ENCODE peak calls at places on chromosomes 5 and 9, in six cellular contexts. I is CD8-positive, alpha-beta memory T cell; K is CD4-positive, alpha-beta memory T cell; S is ovary; V is PC-3; M is H7. Y is an unnamed sample.
A peak's percentile ranks its signal among the peaks of the same experiment; 100 is the strongest.

GRCh38 chr5:58615931-58616330 is 33.1 kb downstream of the RAB3C start:
- DNase-seq in I (no peak), K (no peak), S (no peak), V (no peak), M (no peak), Y (no peak)

GRCh38 chr5:1511651-1512540 is 11.9 kb downstream of the LPCAT1 start:
- DNase-seq in I (no peak), K (no peak), S (peak; percentile 5), V (peak; percentile 67), M (peak; percentile 82), Y (peak; percentile 18)

GRCh38 chr9:70113403-70114022 is 69.9 kb downstream of the MAMDC2 start:
- DNase-seq in I (no peak), K (no peak), S (peak; percentile 59), V (peak; percentile 53), M (peak; percentile 45), Y (peak; percentile 43)

GRCh38 chr9:36802171-36802920 is 229.7 kb downstream of the MELK start:
- DNase-seq in I (no peak), K (no peak), S (no peak), V (peak; percentile 17), M (no peak), Y (no peak)

GRCh38 chr5:145680744-145681143 is 154.4 kb downstream of the PRELID2 start:
- DNase-seq in I (no peak), K (no peak), S (peak; percentile 13), V (no peak), M (no peak), Y (no peak)

GRCh38 chr5:115842952-115843351 is 1.2 kb downstream of the AP3S1 start:
- DNase-seq in I (no peak), K (no peak), S (no peak), V (no peak), M (no peak), Y (peak; percentile 18)

GRCh38 chr9:97853844-97854695 is 1.0 kb downstream of the FOXE1 start:
- DNase-seq in I (peak; percentile 18), K (peak; percentile 63), S (no peak), V (no peak), M (peak; percentile 82), Y (peak; percentile 9)

GRCh38 chr9:86246752-86247161 is 12.7 kb downstream of the C9orf153 start:
- DNase-seq in I (no peak), K (no peak), S (no peak), V (no peak), M (peak; percentile 35), Y (no peak)

GRCh38 chr9:79430599-79430998 is 141.2 kb upstream of the TLE4 start:
- DNase-seq in I (no peak), K (no peak), S (no peak), V (no peak), M (no peak), Y (no peak)

GRCh38 chr9:87592554-87593394 is 95.1 kb downstream of the DAPK1 start:
- DNase-seq in I (no peak), K (no peak), S (peak; percentile 77), V (no peak), M (no peak), Y (no peak)

GRCh38 chr9:127426756-127427155 is 2.6 kb downstream of the ZNF79 start:
- DNase-seq in I (no peak), K (peak; percentile 54), S (no peak), V (no peak), M (no peak), Y (no peak)

GRCh38 chr9:74369844-74370243 is 127.3 kb upstream of the RORB start:
- DNase-seq in I (no peak), K (no peak), S (no peak), V (no peak), M (no peak), Y (no peak)

GRCh38 chr9:125043148-125043547 is 100.2 kb downstream of the SCAI start:
- DNase-seq in I (no peak), K (no peak), S (no peak), V (no peak), M (no peak), Y (no peak)

DNA sequence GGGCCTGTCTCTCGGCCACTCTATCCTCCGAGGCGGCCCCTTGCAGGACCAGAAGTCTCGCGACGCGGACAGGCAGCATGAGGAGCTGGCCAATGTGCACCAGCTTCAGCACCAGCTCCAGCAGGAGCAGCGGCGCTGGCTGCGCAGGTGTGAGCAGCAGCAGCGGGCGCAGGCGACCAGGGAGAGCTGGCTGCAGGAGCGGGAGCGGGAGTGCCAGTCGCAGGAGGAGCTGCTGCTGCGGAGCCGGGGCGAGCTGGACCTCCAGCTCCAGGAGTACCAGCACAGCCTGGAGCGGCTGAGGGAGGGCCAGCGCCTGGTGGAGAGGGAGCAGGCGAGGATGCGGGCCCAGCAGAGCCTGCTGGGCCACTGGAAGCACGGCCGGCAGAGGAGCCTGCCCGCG is 283.5 kb downstream of the ARHGEF28 start:
- DNase-seq in I (no peak), K (no peak), S (no peak), V (no peak), M (peak; percentile 30), Y (no peak)
- H3K4me3 ChIP-seq in I (no peak overlapping the region), K (no peak overlapping the region), S (no peak overlapping the region), V (no peak overlapping the region), M (no peak overlapping the region), Y (no peak overlapping the region)

DNA sequence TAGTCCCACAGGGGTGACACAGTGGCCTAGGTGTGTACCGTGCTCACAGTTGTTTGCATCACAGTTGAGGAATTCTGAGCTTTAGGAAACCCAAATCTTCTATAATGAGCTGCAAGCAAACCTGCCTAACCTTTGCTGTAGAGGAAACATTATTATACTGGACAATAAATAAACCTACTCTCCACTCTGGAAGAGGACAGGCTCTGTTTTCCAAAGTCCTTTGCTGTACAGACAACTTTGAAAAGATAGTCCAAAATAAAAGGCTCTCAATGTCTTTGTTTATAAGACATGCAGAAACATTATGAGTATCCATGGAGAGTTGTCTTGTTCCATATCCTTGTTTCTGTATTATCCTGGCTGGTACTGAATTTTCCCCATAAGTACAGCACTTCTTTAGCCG is 29.4 kb downstream of the ZNF131 start:
- DNase-seq in I (no peak), K (no peak), S (no peak), V (no peak), M (no peak), Y (no peak)
- H3K36me3 ChIP-seq in I (peaks cover 3% of the 10 kb centered on the region), K (peaks cover 12% of the 10 kb centered on the region), S (no peaks in the 10 kb centered on the region), V (peaks cover 31% of the 10 kb centered on the region), M (no peaks in the 10 kb centered on the region), Y (peaks cover 94% of the 10 kb centered on the region)

GRCh38 chr5:143145388-143145787 is 258.1 kb downstream of the NR3C1 start:
- DNase-seq in I (no peak), K (no peak), S (no peak), V (no peak), M (no peak), Y (no peak)
- H3K4me3 ChIP-seq in I (no peak overlapping the region), K (no peak overlapping the region), S (no peak overlapping the region), V (no peak overlapping the region), M (no peak overlapping the region), Y (no peak overlapping the region)

GRCh38 chr9:128633601-128634000 is 23.0 kb downstream of the DYNC2I2 start:
- DNase-seq in I (no peak), K (no peak), S (no peak), V (no peak), M (no peak), Y (no peak)

GRCh38 chr9:128632486-128632885 is 24.2 kb downstream of the DYNC2I2 start:
- DNase-seq in I (no peak), K (no peak), S (no peak), V (no peak), M (peak; percentile 33), Y (no peak)

GRCh38 chr9:128633057-128633456 is 23.6 kb downstream of the DYNC2I2 start:
- DNase-seq in I (no peak), K (no peak), S (no peak), V (no peak), M (no peak), Y (no peak)

GRCh38 chr9:128631636-128632035 is 25.0 kb downstream of the DYNC2I2 start:
- DNase-seq in I (no peak), K (no peak), S (no peak), V (no peak), M (no peak), Y (no peak)

GRCh38 chr9:128632066-128632465 is 24.6 kb downstream of the DYNC2I2 start:
- DNase-seq in I (no peak), K (no peak), S (no peak), V (no peak), M (no peak), Y (no peak)
- H3K36me3 ChIP-seq in I (peaks cover 45% of the 10 kb centered on the region), K (peaks cover 57% of the 10 kb centered on the region), S (no peaks in the 10 kb centered on the region), V (no peaks in the 10 kb centered on the region), M (peaks cover 30% of the 10 kb centered on the region), Y (peaks cover 70% of the 10 kb centered on the region)

GRCh38 chr9:34646211-34647083 is at the start of gene GALT:
- DNase-seq in I (peak; percentile 98), K (peak; percentile 96), S (peak; percentile 95), V (peak; percentile 67), M (peak; percentile 99), Y (peak; percentile 93)

GRCh38 chr9:34647084-34647403 is 569 bp downstream of the GALT start:
- DNase-seq in I (no peak), K (peak; percentile 50), S (no peak), V (no peak), M (no peak), Y (no peak)

GRCh38 chr9:34642679-34643078 is 3.8 kb upstream of the GALT start:
- DNase-seq in I (no peak), K (no peak), S (no peak), V (no peak), M (no peak), Y (no peak)

GRCh38 chr9:34647651-34648050 is 1.2 kb downstream of the GALT start:
- DNase-seq in I (no peak), K (peak; percentile 53), S (no peak), V (no peak), M (peak; percentile 17), Y (no peak)

DNA sequence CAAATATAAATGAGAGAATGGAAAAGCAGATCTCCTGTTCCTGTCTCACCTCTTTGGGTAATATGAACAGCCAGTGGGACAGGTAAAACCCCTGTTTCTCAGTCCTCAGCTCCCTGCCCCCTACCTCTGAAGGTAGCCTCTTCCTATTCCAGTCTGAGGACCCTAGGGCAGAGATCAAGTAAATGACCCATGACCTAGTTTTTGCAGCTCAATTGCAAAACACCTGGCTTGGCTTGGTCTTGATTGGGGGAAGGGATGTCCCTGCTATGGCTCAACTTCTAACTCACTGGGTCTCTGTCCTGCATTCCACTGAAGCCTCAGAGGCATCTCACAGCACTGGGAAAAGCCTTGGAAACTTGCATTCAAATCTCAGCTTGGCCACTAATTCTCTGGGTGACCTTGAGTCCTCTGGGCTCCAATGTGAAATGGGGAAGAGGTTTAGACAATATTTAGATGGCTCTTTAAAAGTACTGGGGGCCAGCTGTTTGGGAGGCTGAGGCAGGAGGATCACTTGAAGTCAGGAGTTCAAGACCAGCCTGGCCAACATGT is 1.6 kb upstream of the GALT start:
- DNase-seq in I (no peak), K (no peak), S (no peak), V (no peak), M (peak; percentile 53), Y (no peak)
- H3K4me3 ChIP-seq in I (no peak overlapping the region), K (no peak overlapping the region), S (no peak overlapping the region), V (no peak overlapping the region), M (no peak overlapping the region), Y (no peak overlapping the region)

GRCh38 chr5:14364096-14364495 is 217.5 kb upstream of the OTULINL start:
- DNase-seq in I (no peak), K (no peak), S (no peak), V (peak; percentile 53), M (no peak), Y (peak; percentile 12)
- H3K36me3 ChIP-seq in I (no peaks in the 10 kb centered on the region), K (no peaks in the 10 kb centered on the region), S (no peaks in the 10 kb centered on the region), V (peaks cover 85% of the 10 kb centered on the region), M (peaks cover 26% of the 10 kb centered on the region), Y (peaks cover 14% of the 10 kb centered on the region)

GRCh38 chr5:103394676-103395075 is 136.1 kb downstream of the MACIR start:
- DNase-seq in I (no peak), K (no peak), S (no peak), V (no peak), M (no peak), Y (no peak)
- H3K4me3 ChIP-seq in I (no peak overlapping the region), K (no peak overlapping the region), S (no peak overlapping the region), V (no peak overlapping the region), M (no peak overlapping the region), Y (no peak overlapping the region)